ENCODE peak calls at places on chromosome 17, in six cellular contexts. M is SK-N-SH, V is K562, L is HCT116, U is GM12878, O is HepG2. E is an unnamed sample.

GRCh38 chr17:48160177-48160967 is 52.8 kb downstream of the SNX11 start:
- DNase-seq in L (no peak), M (no peak), U (no peak), V (no peak), O (no peak), E (peak; percentile 62)

GRCh38 chr17:2631211-2631610 is 37.8 kb downstream of the PAFAH1B1 start:
- DNase-seq in L (no peak), V (no peak), M (no peak), O (no peak), U (no peak), E (no peak)

GRCh38 chr17:75019710-75020109 is 7.2 kb downstream of the MRPL58 start:
- DNase-seq in O (no peak), L (no peak), V (no peak), M (no peak), U (no peak), E (no peak)

GRCh38 chr17:72631568-72631967 is 460.9 kb downstream of the SLC39A11 start:
- DNase-seq in M (no peak), U (no peak), V (no peak), L (no peak), O (peak; percentile 85), E (no peak)

GRCh38 chr17:16639438-16639837 is 14.2 kb downstream of the ZNF624 start:
- DNase-seq in M (no peak), U (no peak), V (no peak), O (peak; percentile 18), L (no peak), E (no peak)

GRCh38 chr17:39606434-39607056 is 1.2 kb downstream of the NEUROD2 start:
- DNase-seq in V (no peak), O (no peak), U (no peak), L (no peak), M (no peak), E (no peak)

GRCh38 chr17:57599271-57600045 is 145.6 kb downstream of the CCDC182 start:
- DNase-seq in O (no peak), L (no peak), V (no peak), U (no peak), M (no peak), E (no peak)

GRCh38 chr17:82940226-82941020 is 100.6 kb upstream of the ZNF750 start:
- DNase-seq in U (no peak), O (no peak), V (no peak), L (no peak), M (no peak), E (no peak)

GRCh38 chr17:2054740-2055493 is at the start of gene HIC1:
- DNase-seq in U (no peak), M (peak; percentile 93), L (no peak), O (peak; percentile 24), V (peak; percentile 52), E (no peak)

GRCh38 chr17:57004944-57005579 is 27.1 kb downstream of the SCPEP1 start:
- DNase-seq in L (no peak), V (peak; percentile 35), M (no peak), O (no peak), U (peak; percentile 71), E (no peak)

GRCh38 chr17:8892338-8892690 is 24.8 kb upstream of the PIK3R6 start:
- DNase-seq in V (no peak), L (no peak), M (no peak), O (no peak), U (peak; percentile 92), E (no peak)

GRCh38 chr17:44522883-44523671 is 19.9 kb upstream of the GPATCH8 start:
- DNase-seq in M (peak; percentile 48), U (peak; percentile 46), V (peak; percentile 64), L (peak; percentile 69), O (peak; percentile 82), E (no peak)

GRCh38 chr17:14580494-14580893 is 279.6 kb downstream of the HS3ST3B1 start:
- DNase-seq in V (no peak), L (no peak), U (no peak), M (no peak), O (no peak), E (no peak)

GRCh38 chr17:44218344-44219125 is 940 bp downstream of the UBTF start:
- DNase-seq in U (no peak), O (peak; percentile 89), M (peak; percentile 95), L (peak; percentile 74), V (peak; percentile 84), E (no peak)

GRCh38 chr17:5745091-5745820 is 160.9 kb upstream of the NLRP1 start:
- DNase-seq in M (no peak), U (no peak), L (no peak), O (no peak), V (no peak), E (no peak)

GRCh38 chr17:78133971-78134898 is 3.7 kb downstream of the TMC8 start:
- DNase-seq in L (peak; percentile 70), O (peak; percentile 83), M (peak; percentile 84), V (peak; percentile 54), U (no peak), E (peak; percentile 87)

GRCh38 chr17:37133131-37133530 is 184.4 kb downstream of the AATF start:
- DNase-seq in O (no peak), L (no peak), V (no peak), M (no peak), U (no peak), E (no peak)

GRCh38 chr17:64420143-64420670 is 28.7 kb upstream of the MILR1 start:
- DNase-seq in M (peak; percentile 76), V (peak; percentile 65), L (peak; percentile 81), U (no peak), O (peak; percentile 81), E (no peak)

GRCh38 chr17:34517406-34517805 is 62.0 kb upstream of the TMEM132E start:
- DNase-seq in L (no peak), U (no peak), V (no peak), O (no peak), M (no peak), E (no peak)

GRCh38 chr17:29592850-29593545 is at the start of gene ANKRD13B:
- DNase-seq in V (peak; percentile 67), M (peak; percentile 83), O (no peak), U (no peak), L (no peak), E (peak; percentile 85)

GRCh38 chr17:29621751-29622194 is 939 bp downstream of the CORO6 start:
- DNase-seq in O (no peak), U (no peak), L (no peak), V (no peak), M (peak; percentile 57), E (no peak)

GRCh38 chr17:1153795-1154546 is 25.8 kb downstream of the ABR start:
- DNase-seq in O (peak; percentile 16), M (peak; percentile 93), U (no peak), L (no peak), V (peak; percentile 23), E (peak; percentile 61)

GRCh38 chr17:65020284-65020683 is 36.3 kb downstream of the GNA13 start:
- DNase-seq in L (no peak), M (no peak), O (no peak), U (no peak), V (no peak), E (no peak)

GRCh38 chr17:58005728-58006562 is 1.1 kb downstream of the SRSF1 start:
- DNase-seq in O (no peak), U (no peak), V (no peak), L (no peak), M (no peak), E (no peak)

GRCh38 chr17:28092109-28092508 is 49.6 kb downstream of the NLK start:
- DNase-seq in M (no peak), U (no peak), V (no peak), O (no peak), L (no peak), E (no peak)

GRCh38 chr17:81486174-81486810 is 26.3 kb downstream of the ACTG1 start:
- DNase-seq in L (no peak), M (no peak), O (no peak), V (no peak), U (no peak), E (no peak)

DNA sequence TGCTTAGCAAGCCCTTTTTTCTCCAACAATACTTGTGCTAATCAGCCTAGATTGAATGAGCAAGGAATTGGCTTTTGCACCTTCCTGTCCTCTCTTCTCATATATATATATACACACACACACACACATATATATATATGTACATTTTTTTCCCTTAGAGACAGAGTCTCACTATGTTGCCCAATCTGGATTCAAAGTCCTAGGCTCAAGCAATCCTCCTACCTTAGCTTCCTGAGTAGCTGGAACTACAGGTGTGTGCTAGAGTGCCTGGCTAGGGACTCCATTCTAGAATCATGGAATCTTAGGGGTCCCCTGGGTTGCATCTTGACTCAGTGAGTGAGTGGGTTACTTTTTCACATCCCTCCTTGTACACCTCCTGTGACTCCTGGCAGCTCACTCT is 27.0 kb downstream of the RAI1 start:
- DNase-seq in L (no peak), U (no peak), V (no peak), M (no peak), O (no peak), E (no peak)
- H3K27me3 ChIP-seq in L (no peaks in the 10 kb centered on the region), U (no peaks in the 10 kb centered on the region), V (no peaks in the 10 kb centered on the region), M (no peaks in the 10 kb centered on the region), O (no peaks in the 10 kb centered on the region), E (peaks cover 41% of the 10 kb centered on the region)

GRCh38 chr17:73634629-73635028 is 9.6 kb downstream of the SDK2 start:
- DNase-seq in M (no peak), V (no peak), U (no peak), O (no peak), L (no peak), E (no peak)

GRCh38 chr17:73632513-73632912 is 11.7 kb downstream of the SDK2 start:
- DNase-seq in L (no peak), V (no peak), U (no peak), M (no peak), O (no peak), E (no peak)

GRCh38 chr17:73637866-73638265 is 6.4 kb downstream of the SDK2 start:
- DNase-seq in M (no peak), U (no peak), L (no peak), V (no peak), O (no peak), E (no peak)

GRCh38 chr17:73633736-73634135 is 10.5 kb downstream of the SDK2 start:
- DNase-seq in V (no peak), M (no peak), L (no peak), O (no peak), U (no peak), E (no peak)

GRCh38 chr17:73635101-73635767 is 9.0 kb downstream of the SDK2 start:
- DNase-seq in V (no peak), U (no peak), M (no peak), L (no peak), O (no peak), E (no peak)
- TF ChIP-seq JUND in V (no peak), U (no peak), M (no peak), L (no peak), O (no peak), E (no peak)

GRCh38 chr17:79812969-79813825 is 16.3 kb upstream of the CBX8 start:
- DNase-seq in L (no peak), U (no peak), V (peak; percentile 86), O (no peak), M (peak; percentile 91), E (peak; percentile 63)
- H3K27me3 ChIP-seq in L (peaks cover 6% of the 10 kb centered on the region), U (peaks cover 43% of the 10 kb centered on the region), V (no peaks in the 10 kb centered on the region), O (peaks cover 12% of the 10 kb centered on the region), M (peaks cover 17% of the 10 kb centered on the region), E (peaks cover 92% of the 10 kb centered on the region)

DNA sequence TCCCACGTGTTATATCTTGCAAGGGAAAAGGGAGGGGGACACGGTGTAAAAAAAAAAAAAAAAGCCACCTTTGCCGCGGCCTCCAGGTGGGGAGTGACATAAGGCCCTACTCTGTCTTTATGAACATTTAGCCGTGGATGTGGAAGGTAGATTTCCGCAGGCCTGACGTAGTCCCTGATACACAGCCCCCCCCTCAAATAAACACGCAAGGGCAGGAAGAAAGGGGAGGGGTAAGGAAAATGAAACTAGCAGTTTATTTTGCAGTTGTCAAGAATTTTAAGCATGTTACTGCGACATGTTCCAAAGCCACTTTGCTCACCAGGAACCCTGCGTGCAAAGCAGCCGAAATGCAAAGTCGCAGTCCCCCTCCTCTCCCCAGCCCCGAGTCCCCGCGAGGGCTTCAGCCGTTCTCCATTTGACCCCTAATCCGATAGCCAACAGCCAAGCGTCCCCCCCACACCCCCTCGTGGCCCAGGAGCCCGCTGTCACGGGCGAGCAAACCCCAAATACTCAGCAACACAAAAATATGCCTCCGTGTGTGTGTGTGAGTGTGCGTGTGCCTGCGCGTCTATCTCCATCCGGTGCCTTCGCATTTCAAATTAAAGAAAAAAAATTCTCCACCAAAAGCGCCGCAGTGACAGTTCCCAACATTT is 1.2 kb downstream of the CBX4 start:
- DNase-seq in L (no peak), V (no peak), U (no peak), O (no peak), M (peak; percentile 62), E (no peak)
- TF ChIP-seq JUND in L (no peak), V (no peak), U (no peak), O (no peak), M (no peak), E (no peak)

E was measured in H1.